ENCODE peak calls at places on chromosomes 1 and 21, in four cellular contexts. Z is cardiac muscle cell, E is AG04450, I is cardiac fibroblast. Y is an unnamed sample.

GRCh38 chr1:58786184-58786926 is 2.5 kb upstream of the JUN start:
- DNase-seq in Z (peak; percentile 81), E (no peak), I (peak; percentile 81), Y (peak; percentile 68)

GRCh38 chr1:218488986-218489385 is 143.8 kb downstream of the TGFB2 start:
- DNase-seq in Z (peak; percentile 35), I (peak; percentile 26), E (no peak), Y (no peak)

GRCh38 chr1:20696397-20697333 is 21.1 kb downstream of the KIF17 start:
- DNase-seq in E (peak; percentile 90), Z (peak; percentile 97), I (peak; percentile 97), Y (peak; percentile 87)

GRCh38 chr1:214864896-214865688 is 217.4 kb upstream of the KCNK2 start:
- DNase-seq in I (peak; percentile 79), Z (peak; percentile 85), E (peak; percentile 33), Y (peak; percentile 92)

GRCh38 chr21:38959686-38960049 is 153.9 kb downstream of the ETS2 start:
- DNase-seq in Z (no peak), E (no peak), I (no peak), Y (no peak)

GRCh38 chr1:212915245-212916091 is 34.9 kb upstream of the VASH2 start:
- DNase-seq in I (peak; percentile 87), E (peak; percentile 43), Z (peak; percentile 90), Y (peak; percentile 89)

GRCh38 chr1:225349826-225350225 is 78.0 kb downstream of the LBR start:
- DNase-seq in Z (no peak), I (no peak), E (no peak), Y (no peak)

GRCh38 chr1:201136696-201137392 is 9.9 kb upstream of the ASCL5 start:
- DNase-seq in I (no peak), Z (no peak), E (no peak), Y (no peak)

GRCh38 chr21:40829308-40829707 is 17.6 kb downstream of the DSCAM start:
- DNase-seq in Z (no peak), E (no peak), I (no peak), Y (no peak)

GRCh38 chr1:53986458-53986857 is 31.5 kb downstream of the LDLRAD1 start:
- DNase-seq in E (no peak), I (no peak), Z (no peak), Y (no peak)

GRCh38 chr1:118999348-119000071 is 11.4 kb upstream of the TBX15 start:
- DNase-seq in I (no peak), E (no peak), Z (no peak), Y (no peak)

GRCh38 chr1:160874935-160875334 is 10.0 kb downstream of the ITLN1 start:
- DNase-seq in Z (peak; percentile 7), E (no peak), I (no peak), Y (no peak)

GRCh38 chr21:28885853-28886177 is 106.9 kb downstream of the LTN1 start:
- DNase-seq in Z (no peak), E (no peak), I (no peak), Y (peak; percentile 88)

GRCh38 chr1:15384301-15384901 is 25.3 kb upstream of the EFHD2 start:
- DNase-seq in Z (peak; percentile 21), E (no peak), I (no peak), Y (no peak)

GRCh38 chr21:42213082-42213774 is 5.7 kb upstream of the ABCG1 start:
- DNase-seq in I (no peak), E (no peak), Z (no peak), Y (no peak)

GRCh38 chr21:42215942-42216725 is 2.8 kb upstream of the ABCG1 start:
- DNase-seq in I (no peak), E (no peak), Z (no peak), Y (no peak)

GRCh38 chr21:42214081-42214750 is 4.7 kb upstream of the ABCG1 start:
- DNase-seq in I (no peak), E (no peak), Z (no peak), Y (no peak)

GRCh38 chr21:42216726-42217572 is 2.0 kb upstream of the ABCG1 start:
- DNase-seq in I (no peak), Z (no peak), E (no peak), Y (no peak)

DNA sequence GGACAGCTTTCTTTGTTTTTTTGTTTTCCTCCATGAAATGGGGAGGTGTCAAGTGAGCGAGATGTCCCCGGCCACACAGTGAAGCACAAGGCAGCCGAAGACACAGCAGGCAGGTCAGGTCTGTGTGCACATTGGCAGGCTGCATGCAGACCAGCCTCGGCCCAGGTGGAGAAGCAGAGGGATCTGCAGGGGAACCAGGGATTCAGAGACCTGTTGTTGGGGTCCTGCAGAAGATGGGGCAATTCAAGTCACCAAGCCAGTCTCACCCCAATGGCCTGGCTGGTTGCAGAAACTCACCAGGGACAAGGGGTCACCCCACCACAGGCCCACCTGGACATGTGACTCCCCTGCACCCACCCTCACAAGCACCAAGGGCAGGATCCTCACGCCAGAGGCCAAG is 4.0 kb upstream of the ABCG1 start:
- DNase-seq in E (no peak), I (no peak), Z (no peak), Y (no peak)
- H3K4me3 ChIP-seq in E (no peak overlapping the region), I (no peak overlapping the region), Z (no peak overlapping the region), Y (no peak overlapping the region)

GRCh38 chr1:193143285-193143684 is 21.5 kb downstream of the CDC73 start:
- DNase-seq in Z (peak; percentile 44), E (no peak), I (peak; percentile 29), Y (peak; percentile 28)
- TF ChIP-seq CTCF in Z (peak; percentile 36), E (peak; percentile 38), I (peak; percentile 4), Y (peak; percentile 34)

DNA sequence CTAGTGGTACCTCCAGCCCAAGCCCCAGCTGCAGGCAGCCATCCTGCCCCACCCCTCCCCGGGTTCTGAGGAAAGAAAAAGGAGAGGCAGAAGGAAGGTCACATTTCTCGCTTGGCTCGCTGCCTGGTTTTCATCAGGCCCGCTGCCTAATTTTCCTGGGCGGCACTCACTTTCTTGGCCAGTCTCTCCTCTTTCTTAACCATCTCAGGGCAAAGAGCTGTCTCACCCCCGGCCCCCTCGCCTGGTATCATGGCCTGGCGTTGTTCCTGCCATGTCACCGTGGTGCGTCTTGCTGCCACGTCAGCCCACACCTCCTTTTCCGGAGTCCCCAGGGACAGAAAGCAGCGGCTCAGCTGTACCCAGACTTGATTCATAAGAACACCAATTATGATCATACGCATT is 26.6 kb upstream of the CASZ1 start:
- DNase-seq in Z (peak; percentile 4), I (no peak), E (no peak), Y (peak; percentile 42)
- H3K4me3 ChIP-seq in Z (no peak overlapping the region), I (no peak overlapping the region), E (no peak overlapping the region), Y (no peak overlapping the region)

GRCh38 chr1:46041551-46041950 is 90.9 kb downstream of the PIK3R3 start:
- DNase-seq in I (no peak), Z (no peak), E (no peak), Y (no peak)

GRCh38 chr1:46043491-46044017 is 88.9 kb downstream of the PIK3R3 start:
- DNase-seq in Z (no peak), I (no peak), E (no peak), Y (no peak)

GRCh38 chr1:46044116-46044515 is 88.3 kb downstream of the PIK3R3 start:
- DNase-seq in Z (no peak), I (no peak), E (no peak), Y (no peak)

GRCh38 chr1:46039571-46040052 is 92.8 kb downstream of the PIK3R3 start:
- DNase-seq in Z (peak; percentile 82), I (peak; percentile 66), E (no peak), Y (peak; percentile 41)

GRCh38 chr1:46041974-46042373 is 90.5 kb downstream of the PIK3R3 start:
- DNase-seq in Z (no peak), I (no peak), E (no peak), Y (peak; percentile 24)
- TF ChIP-seq CTCF in Z (no peak), I (no peak), E (no peak), Y (no peak)

Y was measured in fibroblast of mammary gland.